ENCODE peak calls at places on chromosomes 1 and 21, in seven cellular contexts. One of them, this sample, is unnamed.

GRCh38 chr21:16587671-16588379 is 858.0 kb downstream of the USP25 start:
- DNase-seq in H1: no peak
- DNase-seq in HEK293T: no peak
- DNase-seq in K562: no peak
- DNase-seq in HCT116: no peak
- DNase-seq in GM12878: no peak
- DNase-seq in HepG2: no peak
- DNase-seq in this sample: no peak

GRCh38 chr1:54709547-54710292 is 5.9 kb upstream of the TTC4 start:
- DNase-seq in H1: no peak
- DNase-seq in HEK293T: no peak
- DNase-seq in K562: no peak
- DNase-seq in HCT116: no peak
- DNase-seq in GM12878: no peak
- DNase-seq in HepG2: no peak
- DNase-seq in this sample: no peak

GRCh38 chr1:205239078-205239477 is 11.3 kb downstream of the TMCC2 start:
- DNase-seq in H1: no peak
- DNase-seq in HEK293T: no peak
- DNase-seq in K562: no peak
- DNase-seq in HCT116: no peak
- DNase-seq in GM12878: no peak
- DNase-seq in HepG2: no peak
- DNase-seq in this sample: no peak

GRCh38 chr1:172746091-172746949 is 87.4 kb downstream of the FASLG start:
- DNase-seq in H1: no peak
- DNase-seq in HEK293T: no peak
- DNase-seq in K562: no peak
- DNase-seq in HCT116: peak
- DNase-seq in GM12878: peak
- DNase-seq in HepG2: peak
- DNase-seq in this sample: no peak

GRCh38 chr1:23051510-23051909 is 32.2 kb downstream of the KDM1A start:
- DNase-seq in H1: no peak
- DNase-seq in HEK293T: no peak
- DNase-seq in K562: no peak
- DNase-seq in HCT116: no peak
- DNase-seq in GM12878: no peak
- DNase-seq in HepG2: no peak
- DNase-seq in this sample: no peak

GRCh38 chr1:99069146-99069545 is 64.5 kb upstream of the PLPPR5 start:
- DNase-seq in H1: no peak
- DNase-seq in HEK293T: no peak
- DNase-seq in K562: no peak
- DNase-seq in HCT116: no peak
- DNase-seq in GM12878: no peak
- DNase-seq in HepG2: no peak
- DNase-seq in this sample: no peak

GRCh38 chr1:229384822-229385221 is 42.0 kb upstream of the CCSAP start:
- DNase-seq in H1: no peak
- DNase-seq in HEK293T: no peak
- DNase-seq in K562: no peak
- DNase-seq in HCT116: no peak
- DNase-seq in GM12878: no peak
- DNase-seq in HepG2: no peak
- DNase-seq in this sample: no peak

GRCh38 chr1:234721476-234722266 is 111.7 kb upstream of the IRF2BP2 start:
- DNase-seq in H1: no peak
- DNase-seq in HEK293T: no peak
- DNase-seq in K562: no peak
- DNase-seq in HCT116: no peak
- DNase-seq in GM12878: no peak
- DNase-seq in HepG2: peak
- DNase-seq in this sample: no peak

GRCh38 chr1:8598060-8598724 is 219.2 kb downstream of the RERE start:
- DNase-seq in H1: no peak
- DNase-seq in HEK293T: peak
- DNase-seq in K562: no peak
- DNase-seq in HCT116: no peak
- DNase-seq in GM12878: no peak
- DNase-seq in HepG2: peak
- DNase-seq in this sample: no peak

GRCh38 chr1:172399369-172400072 is 21.0 kb upstream of the C1orf105 start:
- DNase-seq in H1: no peak
- DNase-seq in HEK293T: peak
- DNase-seq in K562: no peak
- DNase-seq in HCT116: peak
- DNase-seq in GM12878: no peak
- DNase-seq in HepG2: peak
- DNase-seq in this sample: no peak

GRCh38 chr1:204591473-204592090 is 75.4 kb downstream of the MDM4 start:
- DNase-seq in H1: no peak
- DNase-seq in HEK293T: no peak
- DNase-seq in K562: no peak
- DNase-seq in HCT116: no peak
- DNase-seq in GM12878: no peak
- DNase-seq in HepG2: no peak
- DNase-seq in this sample: no peak

GRCh38 chr1:228316589-228317387 is 89.8 kb downstream of the TRIM11 start:
- DNase-seq in H1: no peak
- DNase-seq in HEK293T: no peak
- DNase-seq in K562: no peak
- DNase-seq in HCT116: no peak
- DNase-seq in GM12878: no peak
- DNase-seq in HepG2: no peak
- DNase-seq in this sample: no peak

GRCh38 chr1:6466023-6466422 is at the start of gene TNFRSF25:
- DNase-seq in H1: peak
- DNase-seq in HEK293T: no peak
- DNase-seq in K562: peak
- DNase-seq in HCT116: no peak
- DNase-seq in GM12878: no peak
- DNase-seq in HepG2: no peak
- DNase-seq in this sample: peak

GRCh38 chr1:211527888-211528287 is 35.9 kb upstream of the RD3 start:
- DNase-seq in H1: no peak
- DNase-seq in HEK293T: no peak
- DNase-seq in K562: no peak
- DNase-seq in HCT116: no peak
- DNase-seq in GM12878: no peak
- DNase-seq in HepG2: no peak
- DNase-seq in this sample: no peak

GRCh38 chr1:202892501-202892900 is 3.6 kb upstream of the RABIF start:
- DNase-seq in H1: no peak
- DNase-seq in HEK293T: no peak
- DNase-seq in K562: no peak
- DNase-seq in HCT116: no peak
- DNase-seq in GM12878: no peak
- DNase-seq in HepG2: no peak
- DNase-seq in this sample: no peak

GRCh38 chr1:33074193-33074945 is 6.6 kb upstream of the AZIN2 start:
- DNase-seq in H1: no peak
- DNase-seq in HEK293T: no peak
- DNase-seq in K562: no peak
- DNase-seq in HCT116: no peak
- DNase-seq in GM12878: no peak
- DNase-seq in HepG2: peak
- DNase-seq in this sample: no peak

GRCh38 chr1:73627723-73628122 is 570.3 kb downstream of the LRRIQ3 start:
- DNase-seq in H1: no peak
- DNase-seq in HEK293T: no peak
- DNase-seq in K562: no peak
- DNase-seq in HCT116: no peak
- DNase-seq in GM12878: no peak
- DNase-seq in HepG2: no peak
- DNase-seq in this sample: peak

GRCh38 chr21:28220670-28221069 is 772.0 kb downstream of the LTN1 start:
- DNase-seq in H1: no peak
- DNase-seq in HEK293T: no peak
- DNase-seq in K562: no peak
- DNase-seq in HCT116: no peak
- DNase-seq in GM12878: no peak
- DNase-seq in HepG2: no peak
- DNase-seq in this sample: no peak

GRCh38 chr1:108046021-108046420 is 81.0 kb upstream of the VAV3 start:
- DNase-seq in H1: no peak
- DNase-seq in HEK293T: no peak
- DNase-seq in K562: no peak
- DNase-seq in HCT116: no peak
- DNase-seq in GM12878: no peak
- DNase-seq in HepG2: peak
- DNase-seq in this sample: no peak

GRCh38 chr1:174791863-174792262 is 207.9 kb upstream of the CACYBP start:
- DNase-seq in H1: no peak
- DNase-seq in HEK293T: no peak
- DNase-seq in K562: no peak
- DNase-seq in HCT116: no peak
- DNase-seq in GM12878: no peak
- DNase-seq in HepG2: no peak
- DNase-seq in this sample: no peak

GRCh38 chr1:153635872-153636271 is 2.0 kb downstream of the CHTOP start:
- DNase-seq in H1: no peak
- DNase-seq in HEK293T: no peak
- DNase-seq in K562: no peak
- DNase-seq in HCT116: no peak
- DNase-seq in GM12878: no peak
- DNase-seq in HepG2: no peak
- DNase-seq in this sample: no peak

DNA sequence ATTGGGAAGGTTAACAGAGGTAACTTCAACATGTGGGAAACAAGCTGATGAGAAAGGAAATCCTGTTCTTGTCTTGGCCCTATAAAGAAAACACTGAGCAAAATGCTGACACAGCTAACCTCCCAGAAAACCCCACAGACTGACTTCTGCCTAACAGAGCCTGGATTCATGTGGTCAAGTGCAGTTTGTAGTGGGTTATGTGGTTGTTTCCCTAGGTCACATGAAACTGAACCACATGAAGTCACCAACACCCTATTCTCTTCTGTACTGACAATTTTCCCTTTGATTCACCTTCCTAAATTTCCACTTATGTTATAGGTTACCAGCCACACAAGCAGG is 601.3 kb upstream of the USP24 start:
- DNase-seq in H1: no peak
- DNase-seq in HEK293T: no peak
- DNase-seq in K562: no peak
- DNase-seq in HCT116: no peak
- DNase-seq in GM12878: peak
- DNase-seq in HepG2: no peak
- DNase-seq in this sample: no peak
- TF ChIP-seq SP1 in H1: no peak
- TF ChIP-seq SP1 in HEK293T: no peak
- TF ChIP-seq SP1 in K562: no peak
- TF ChIP-seq SP1 in HCT116: no peak
- TF ChIP-seq SP1 in GM12878: no peak
- TF ChIP-seq SP1 in HepG2: no peak
- TF ChIP-seq SP1 in this sample: no peak

DNA sequence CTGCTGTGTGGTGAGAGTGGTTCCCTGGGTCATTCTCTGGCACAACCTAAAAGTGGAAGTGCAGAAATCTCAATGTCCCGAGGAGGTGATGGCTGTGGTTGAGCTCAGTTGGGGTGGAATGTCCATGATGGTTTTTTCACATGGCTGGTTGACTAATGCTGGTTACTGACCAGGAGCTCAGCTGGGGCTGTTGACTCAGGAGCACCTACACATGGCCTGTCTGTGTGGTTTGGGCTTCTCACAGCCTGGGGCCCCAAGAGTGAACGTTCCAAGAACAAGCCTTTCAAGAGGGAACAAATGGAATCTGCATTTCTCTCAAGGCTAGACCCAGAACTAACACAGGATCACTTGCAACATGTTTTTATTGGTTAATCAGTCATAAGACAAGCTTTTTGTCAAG is 6.5 kb upstream of the KANK4 start:
- DNase-seq in H1: no peak
- DNase-seq in HEK293T: no peak
- DNase-seq in K562: no peak
- DNase-seq in HCT116: no peak
- DNase-seq in GM12878: no peak
- DNase-seq in HepG2: peak
- DNase-seq in this sample: no peak
- TF ChIP-seq SP1 in H1: no peak
- TF ChIP-seq SP1 in HEK293T: no peak
- TF ChIP-seq SP1 in K562: no peak
- TF ChIP-seq SP1 in HCT116: no peak
- TF ChIP-seq SP1 in GM12878: no peak
- TF ChIP-seq SP1 in HepG2: no peak
- TF ChIP-seq SP1 in this sample: no peak

DNA sequence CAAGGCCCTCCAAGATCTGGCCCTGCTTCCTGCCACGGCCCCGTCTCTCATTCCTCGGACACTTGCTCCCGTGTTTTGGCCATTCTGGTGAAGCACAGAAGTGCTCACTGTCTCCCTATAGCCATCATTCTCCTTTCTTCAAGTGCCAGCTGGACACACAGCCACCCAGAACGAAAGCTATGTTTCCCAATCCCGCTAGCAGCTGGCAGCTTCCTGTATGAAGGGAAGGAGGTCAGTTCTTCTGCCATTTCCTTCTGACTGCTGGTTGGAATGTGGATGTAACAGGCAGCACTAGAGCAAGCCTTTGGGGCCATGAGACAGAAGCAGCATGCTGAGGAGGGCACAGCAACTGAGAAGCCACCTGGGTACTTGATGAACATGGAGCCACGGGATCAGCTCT is 82.8 kb downstream of the TGFBR3 start:
- DNase-seq in H1: no peak
- DNase-seq in HEK293T: no peak
- DNase-seq in K562: no peak
- DNase-seq in HCT116: no peak
- DNase-seq in GM12878: no peak
- DNase-seq in HepG2: no peak
- DNase-seq in this sample: no peak
- TF ChIP-seq SP1 in H1: no peak
- TF ChIP-seq SP1 in HEK293T: no peak
- TF ChIP-seq SP1 in K562: no peak
- TF ChIP-seq SP1 in HCT116: no peak
- TF ChIP-seq SP1 in GM12878: no peak
- TF ChIP-seq SP1 in HepG2: no peak
- TF ChIP-seq SP1 in this sample: no peak

GRCh38 chr1:45923343-45923742 is 119.9 kb downstream of the MAST2 start:
- DNase-seq in H1: no peak
- DNase-seq in HEK293T: no peak
- DNase-seq in K562: no peak
- DNase-seq in HCT116: no peak
- DNase-seq in GM12878: no peak
- DNase-seq in HepG2: no peak
- DNase-seq in this sample: no peak

GRCh38 chr1:45925728-45926287 is 122.4 kb downstream of the MAST2 start:
- DNase-seq in H1: no peak
- DNase-seq in HEK293T: no peak
- DNase-seq in K562: no peak
- DNase-seq in HCT116: no peak
- DNase-seq in GM12878: peak
- DNase-seq in HepG2: no peak
- DNase-seq in this sample: no peak

GRCh38 chr1:45924736-45925135 is 121.3 kb downstream of the MAST2 start:
- DNase-seq in H1: no peak
- DNase-seq in HEK293T: no peak
- DNase-seq in K562: no peak
- DNase-seq in HCT116: no peak
- DNase-seq in GM12878: no peak
- DNase-seq in HepG2: no peak
- DNase-seq in this sample: no peak

GRCh38 chr1:45922374-45922773 is 119.0 kb downstream of the MAST2 start:
- DNase-seq in H1: no peak
- DNase-seq in HEK293T: no peak
- DNase-seq in K562: no peak
- DNase-seq in HCT116: no peak
- DNase-seq in GM12878: no peak
- DNase-seq in HepG2: no peak
- DNase-seq in this sample: no peak

GRCh38 chr1:45922813-45923212 is 119.4 kb downstream of the MAST2 start:
- DNase-seq in H1: no peak
- DNase-seq in HEK293T: no peak
- DNase-seq in K562: no peak
- DNase-seq in HCT116: no peak
- DNase-seq in GM12878: no peak
- DNase-seq in HepG2: no peak
- DNase-seq in this sample: no peak
- TF ChIP-seq SP1 in H1: no peak
- TF ChIP-seq SP1 in HEK293T: no peak
- TF ChIP-seq SP1 in K562: no peak
- TF ChIP-seq SP1 in HCT116: no peak
- TF ChIP-seq SP1 in GM12878: no peak
- TF ChIP-seq SP1 in HepG2: no peak
- TF ChIP-seq SP1 in this sample: no peak

This sample was measured in WTC11.